ENCODE peak calls at places on chromosomes 13 and 19, in seven cellular contexts. One of them, this sample, is unnamed.

GRCh38 chr19:7665076-7665475 is 3.8 kb upstream of the RETN start:
- DNase-seq in esophagus squamous epithelium: no peak
- DNase-seq in uterus: no peak
- DNase-seq in HepG2: no peak
- DNase-seq in GF-D8: no peak
- DNase-seq in T-helper 17 cell: no peak
- DNase-seq in omental fat pad: no peak
- DNase-seq in this sample: no peak

GRCh38 chr13:27860743-27861142 is 59.1 kb upstream of the PDX1 start:
- DNase-seq in esophagus squamous epithelium: no peak
- DNase-seq in uterus: no peak
- DNase-seq in HepG2: no peak
- DNase-seq in GF-D8: no peak
- DNase-seq in T-helper 17 cell: no peak
- DNase-seq in omental fat pad: no peak
- DNase-seq in this sample: no peak

GRCh38 chr19:18856385-18857126 is 24.8 kb downstream of the UPF1 start:
- DNase-seq in esophagus squamous epithelium: no peak
- DNase-seq in uterus: no peak
- DNase-seq in HepG2: no peak
- DNase-seq in GF-D8: no peak
- DNase-seq in T-helper 17 cell: no peak
- DNase-seq in omental fat pad: no peak
- DNase-seq in this sample: no peak

GRCh38 chr19:23771761-23772667 is 13.3 kb upstream of the ZNF681 start:
- DNase-seq in esophagus squamous epithelium: no peak
- DNase-seq in uterus: no peak
- DNase-seq in HepG2: no peak
- DNase-seq in GF-D8: no peak
- DNase-seq in T-helper 17 cell: no peak
- DNase-seq in omental fat pad: no peak
- DNase-seq in this sample: no peak

GRCh38 chr19:48292798-48293197 is 22.9 kb downstream of the ZNF114 start:
- DNase-seq in esophagus squamous epithelium: no peak
- DNase-seq in uterus: no peak
- DNase-seq in HepG2: no peak
- DNase-seq in GF-D8: no peak
- DNase-seq in T-helper 17 cell: no peak
- DNase-seq in omental fat pad: peak
- DNase-seq in this sample: no peak

GRCh38 chr19:13042443-13043130 is 47.3 kb downstream of the NFIX start:
- DNase-seq in esophagus squamous epithelium: no peak
- DNase-seq in uterus: no peak
- DNase-seq in HepG2: no peak
- DNase-seq in GF-D8: no peak
- DNase-seq in T-helper 17 cell: no peak
- DNase-seq in omental fat pad: no peak
- DNase-seq in this sample: no peak

GRCh38 chr13:21813110-21813509 is 142.2 kb downstream of the FGF9 start:
- DNase-seq in esophagus squamous epithelium: no peak
- DNase-seq in uterus: no peak
- DNase-seq in HepG2: no peak
- DNase-seq in GF-D8: no peak
- DNase-seq in T-helper 17 cell: no peak
- DNase-seq in omental fat pad: no peak
- DNase-seq in this sample: no peak

GRCh38 chr19:19342086-19343015 is 21.7 kb downstream of the MAU2 start:
- DNase-seq in esophagus squamous epithelium: no peak
- DNase-seq in uterus: peak
- DNase-seq in HepG2: peak
- DNase-seq in GF-D8: no peak
- DNase-seq in T-helper 17 cell: no peak
- DNase-seq in omental fat pad: no peak
- DNase-seq in this sample: no peak

GRCh38 chr19:34787059-34787824 is 14.2 kb upstream of the ZNF599 start:
- DNase-seq in esophagus squamous epithelium: no peak
- DNase-seq in uterus: no peak
- DNase-seq in HepG2: no peak
- DNase-seq in GF-D8: no peak
- DNase-seq in T-helper 17 cell: no peak
- DNase-seq in omental fat pad: no peak
- DNase-seq in this sample: no peak

GRCh38 chr13:20873348-20873747 is 29.2 kb downstream of the XPO4 start:
- DNase-seq in esophagus squamous epithelium: no peak
- DNase-seq in uterus: no peak
- DNase-seq in HepG2: no peak
- DNase-seq in GF-D8: no peak
- DNase-seq in T-helper 17 cell: no peak
- DNase-seq in omental fat pad: no peak
- DNase-seq in this sample: no peak

GRCh38 chr19:18571564-18572344 is at the start of gene UBA52:
- DNase-seq in esophagus squamous epithelium: peak
- DNase-seq in uterus: peak
- DNase-seq in HepG2: peak
- DNase-seq in GF-D8: peak
- DNase-seq in T-helper 17 cell: peak
- DNase-seq in omental fat pad: peak
- DNase-seq in this sample: peak

GRCh38 chr13:47158583-47158982 is 261.7 kb upstream of the HTR2A start:
- DNase-seq in esophagus squamous epithelium: no peak
- DNase-seq in uterus: no peak
- DNase-seq in HepG2: no peak
- DNase-seq in GF-D8: no peak
- DNase-seq in T-helper 17 cell: no peak
- DNase-seq in omental fat pad: no peak
- DNase-seq in this sample: no peak

GRCh38 chr19:15379996-15380647 is 535 bp upstream of the AKAP8 start:
- DNase-seq in esophagus squamous epithelium: no peak
- DNase-seq in uterus: no peak
- DNase-seq in HepG2: peak
- DNase-seq in GF-D8: no peak
- DNase-seq in T-helper 17 cell: no peak
- DNase-seq in omental fat pad: no peak
- DNase-seq in this sample: no peak

GRCh38 chr13:66659291-66660012 is 570.7 kb downstream of the PCDH9 start:
- DNase-seq in esophagus squamous epithelium: no peak
- DNase-seq in uterus: no peak
- DNase-seq in HepG2: no peak
- DNase-seq in GF-D8: no peak
- DNase-seq in T-helper 17 cell: no peak
- DNase-seq in omental fat pad: no peak
- DNase-seq in this sample: no peak

GRCh38 chr13:25248071-25248470 is 39.2 kb downstream of the MTMR6 start:
- DNase-seq in esophagus squamous epithelium: no peak
- DNase-seq in uterus: no peak
- DNase-seq in HepG2: no peak
- DNase-seq in GF-D8: no peak
- DNase-seq in T-helper 17 cell: no peak
- DNase-seq in omental fat pad: no peak
- DNase-seq in this sample: no peak

GRCh38 chr13:64723735-64724134 is 2506.4 kb downstream of the PCDH9 start:
- DNase-seq in esophagus squamous epithelium: no peak
- DNase-seq in uterus: no peak
- DNase-seq in HepG2: peak
- DNase-seq in GF-D8: no peak
- DNase-seq in T-helper 17 cell: no peak
- DNase-seq in omental fat pad: no peak
- DNase-seq in this sample: no peak

GRCh38 chr19:8005534-8006256 is at the start of gene ELAVL1:
- DNase-seq in esophagus squamous epithelium: peak
- DNase-seq in uterus: peak
- DNase-seq in HepG2: peak
- DNase-seq in GF-D8: peak
- DNase-seq in T-helper 17 cell: peak
- DNase-seq in omental fat pad: peak
- DNase-seq in this sample: peak

GRCh38 chr19:45098521-45099464 is 5.8 kb downstream of the PPP1R37 start:
- DNase-seq in esophagus squamous epithelium: no peak
- DNase-seq in uterus: peak
- DNase-seq in HepG2: peak
- DNase-seq in GF-D8: no peak
- DNase-seq in T-helper 17 cell: no peak
- DNase-seq in omental fat pad: no peak
- DNase-seq in this sample: no peak

GRCh38 chr13:77860621-77861020 is 58.0 kb downstream of the EDNRB start:
- DNase-seq in esophagus squamous epithelium: no peak
- DNase-seq in uterus: no peak
- DNase-seq in HepG2: no peak
- DNase-seq in GF-D8: no peak
- DNase-seq in T-helper 17 cell: no peak
- DNase-seq in omental fat pad: no peak
- DNase-seq in this sample: no peak

GRCh38 chr19:11044436-11044835 is 44.8 kb upstream of the LDLR start:
- DNase-seq in esophagus squamous epithelium: no peak
- DNase-seq in uterus: peak
- DNase-seq in HepG2: no peak
- DNase-seq in GF-D8: no peak
- DNase-seq in T-helper 17 cell: no peak
- DNase-seq in omental fat pad: no peak
- DNase-seq in this sample: no peak